ENCODE peak calls at places on chromosomes 7 and 10, in eight cellular contexts. V is osteocyte, B is upper lobe of left lung, U is tibial artery, Q is left ventricle myocardium inferior, K is progenitor cell of endocrine pancreas, I is glutamatergic neuron, T is HL-60. X is an unnamed sample.

GRCh38 chr10:74379474-74379873 is 228.5 kb downstream of the ADK start:
- DNase-seq in B (no peak), U (no peak), I (no peak), T (no peak), Q (no peak), V (no peak), K (no peak), X (no peak)

GRCh38 chr7:90688826-90689225 is 92.7 kb downstream of the CDK14 start:
- DNase-seq in I (no peak), V (no peak), B (no peak), T (no peak), U (no peak), Q (no peak), K (no peak), X (no peak)

GRCh38 chr10:110416776-110417732 is 80.7 kb upstream of the DUSP5 start:
- DNase-seq in U (no peak), B (no peak), K (no peak), Q (no peak), T (no peak), I (no peak), V (no peak), X (no peak)

GRCh38 chr10:64191304-64191703 is 670.1 kb downstream of the REEP3 start:
- DNase-seq in Q (no peak), T (no peak), U (no peak), V (no peak), I (no peak), K (no peak), B (no peak), X (no peak)

GRCh38 chr7:88253640-88254039 is 33.8 kb upstream of the SRI start:
- DNase-seq in V (no peak), K (no peak), B (no peak), Q (no peak), I (no peak), T (no peak), U (no peak), X (no peak)

GRCh38 chr7:98251251-98251843 is 685 bp downstream of the TECPR1 start:
- DNase-seq in T (no peak), Q (no peak), I (peak), U (no peak), B (peak), V (no peak), K (no peak), X (no peak)

GRCh38 chr7:1402791-1403755 is 56.2 kb downstream of the MICALL2 start:
- DNase-seq in T (no peak), K (no peak), V (no peak), U (no peak), I (no peak), B (peak), Q (no peak), X (no peak)

GRCh38 chr10:44830022-44830421 is 81.1 kb upstream of the TMEM72 start:
- DNase-seq in Q (no peak), K (no peak), U (no peak), V (no peak), B (no peak), I (no peak), T (no peak), X (no peak)

GRCh38 chr10:86091216-86091615 is 275.4 kb downstream of the GRID1 start:
- DNase-seq in I (no peak), T (no peak), V (peak), U (no peak), K (no peak), B (no peak), Q (no peak), X (no peak)

GRCh38 chr7:121286742-121287699 is 41.8 kb upstream of the WNT16 start:
- DNase-seq in B (no peak), Q (no peak), T (peak), I (no peak), U (no peak), V (no peak), K (no peak), X (no peak)

GRCh38 chr10:126518186-126519080 is 130.2 kb upstream of the ADAM12 start:
- DNase-seq in K (no peak), T (no peak), U (no peak), B (no peak), Q (no peak), I (no peak), V (peak), X (no peak)

GRCh38 chr7:83876593-83876992 is 227.7 kb upstream of the SEMA3E start:
- DNase-seq in T (no peak), Q (no peak), V (no peak), U (no peak), I (no peak), B (no peak), K (no peak), X (no peak)

GRCh38 chr7:102042016-102042656 is 224.7 kb downstream of the CUX1 start:
- DNase-seq in K (no peak), V (no peak), Q (no peak), B (no peak), T (no peak), I (no peak), U (peak), X (no peak)

GRCh38 chr10:3887885-3888476 is 103.0 kb upstream of the KLF6 start:
- DNase-seq in I (no peak), Q (no peak), B (no peak), K (no peak), V (no peak), T (no peak), U (peak), X (no peak)

GRCh38 chr10:42972946-42973345 is 103.9 kb upstream of the RET start:
- DNase-seq in V (no peak), B (no peak), K (no peak), T (peak), U (no peak), Q (no peak), I (no peak), X (no peak)

GRCh38 chr7:99374121-99375064 is at the start of gene ARPC1B:
- DNase-seq in V (no peak), K (peak), Q (peak), I (peak), B (peak), U (peak), T (peak), X (peak)

GRCh38 chr10:63115732-63116383 is 17.3 kb upstream of the NRBF2 start:
- DNase-seq in V (no peak), U (peak), B (no peak), T (no peak), I (no peak), Q (peak), K (no peak), X (no peak)
- TF ChIP-seq CTCF in V (no peak), U (peak), B (no peak), T (no peak), I (no peak), Q (peak), K (no peak), X (no peak)

GRCh38 chr10:117612113-117612512 is 69.6 kb downstream of the EMX2 start:
- DNase-seq in K (no peak), I (no peak), Q (no peak), B (no peak), V (no peak), U (no peak), T (no peak), X (no peak)
- TF ChIP-seq CTCF in K (no peak), I (no peak), Q (no peak), B (no peak), V (no peak), U (no peak), T (no peak), X (no peak)

GRCh38 chr7:44791278-44792219 is 4.9 kb upstream of the PPIA start:
- DNase-seq in T (no peak), B (no peak), I (no peak), Q (no peak), U (no peak), K (no peak), V (no peak), X (no peak)
- TF ChIP-seq CTCF in T (no peak), B (no peak), I (no peak), Q (no peak), U (no peak), K (no peak), V (peak), X (no peak)

GRCh38 chr10:94307046-94307615 is 55.6 kb downstream of the NOC3L start:
- DNase-seq in K (no peak), Q (no peak), T (no peak), U (no peak), B (no peak), I (no peak), V (no peak), X (no peak)

GRCh38 chr10:94310369-94310768 is 52.4 kb downstream of the NOC3L start:
- DNase-seq in U (no peak), V (no peak), Q (no peak), T (no peak), K (no peak), I (no peak), B (no peak), X (no peak)

GRCh38 chr10:94303929-94304328 is 58.8 kb downstream of the NOC3L start:
- DNase-seq in I (no peak), Q (no peak), T (no peak), U (no peak), K (no peak), V (no peak), B (no peak), X (no peak)

DNA sequence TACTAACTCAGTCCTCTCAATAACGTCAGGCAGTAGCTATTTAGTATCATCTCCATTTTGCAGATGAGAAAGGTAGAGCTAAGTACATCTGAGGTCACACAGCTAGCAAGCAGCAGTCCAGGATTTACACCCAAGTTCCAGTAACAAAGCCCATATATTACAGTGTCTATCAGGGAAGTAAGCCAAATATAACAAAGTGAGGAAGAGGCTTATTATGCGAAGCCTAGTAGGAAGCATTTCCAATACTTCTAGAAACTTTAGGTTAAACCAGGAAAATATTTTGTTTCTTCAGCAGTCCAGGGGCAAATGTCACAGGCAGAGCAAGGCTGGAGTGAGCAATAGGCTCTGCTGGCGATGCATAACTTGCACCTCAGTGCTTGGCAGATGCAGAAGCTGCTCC is 53.9 kb downstream of the NOC3L start:
- DNase-seq in B (no peak), T (no peak), I (no peak), V (no peak), Q (no peak), U (no peak), K (no peak), X (no peak)
- TF ChIP-seq CTCF in B (no peak), T (no peak), I (no peak), V (no peak), Q (no peak), U (no peak), K (no peak), X (no peak)

GRCh38 chr7:45217358-45217757 is 59.8 kb downstream of the RAMP3 start:
- DNase-seq in B (no peak), K (no peak), T (no peak), V (peak), Q (no peak), U (no peak), I (no peak), X (peak)

GRCh38 chr7:45220846-45221245 is 63.3 kb downstream of the RAMP3 start:
- DNase-seq in U (no peak), T (no peak), K (no peak), Q (no peak), V (no peak), B (no peak), I (no peak), X (no peak)

GRCh38 chr7:45221266-45221665 is 63.7 kb downstream of the RAMP3 start:
- DNase-seq in V (peak), I (no peak), B (no peak), K (no peak), T (no peak), U (no peak), Q (no peak), X (no peak)

GRCh38 chr7:45219801-45220200 is 62.2 kb downstream of the RAMP3 start:
- DNase-seq in T (no peak), V (peak), B (no peak), Q (no peak), I (no peak), K (no peak), U (no peak), X (no peak)

GRCh38 chr7:45219130-45219529 is 61.5 kb downstream of the RAMP3 start:
- DNase-seq in I (no peak), K (no peak), U (no peak), Q (no peak), B (no peak), V (peak), T (no peak), X (no peak)
- TF ChIP-seq CTCF in I (no peak), K (no peak), U (no peak), Q (no peak), B (no peak), V (no peak), T (no peak), X (no peak)

GRCh38 chr10:71641986-71642385 is 77.6 kb downstream of the C10orf105 start:
- DNase-seq in Q (no peak), I (no peak), B (no peak), K (no peak), U (no peak), V (no peak), T (no peak), X (no peak)
- TF ChIP-seq CTCF in Q (no peak), I (no peak), B (no peak), K (no peak), U (no peak), V (no peak), T (no peak), X (no peak)

GRCh38 chr10:125035588-125036298 is 93.8 kb downstream of the ZRANB1 start:
- DNase-seq in U (no peak), I (no peak), K (no peak), Q (no peak), B (no peak), T (no peak), V (no peak), X (no peak)

GRCh38 chr10:125037145-125037544 is 95.2 kb downstream of the ZRANB1 start:
- DNase-seq in V (no peak), I (no peak), U (peak), B (no peak), Q (no peak), T (no peak), K (no peak), X (no peak)

GRCh38 chr10:125041856-125042506 is 100.1 kb downstream of the ZRANB1 start:
- DNase-seq in Q (no peak), U (no peak), B (no peak), T (no peak), K (no peak), V (no peak), I (no peak), X (no peak)

GRCh38 chr10:125039354-125039769 is 97.4 kb downstream of the ZRANB1 start:
- DNase-seq in I (no peak), Q (no peak), V (no peak), T (no peak), U (no peak), K (no peak), B (no peak), X (no peak)

GRCh38 chr10:125038637-125039036 is 96.7 kb downstream of the ZRANB1 start:
- DNase-seq in Q (peak), K (no peak), U (peak), V (no peak), B (no peak), T (no peak), I (no peak), X (no peak)
- TF ChIP-seq CTCF in Q (peak), K (no peak), U (no peak), V (peak), B (peak), T (no peak), I (no peak), X (no peak)

GRCh38 chr10:91409869-91410637 is at the start of gene HECTD2:
- DNase-seq in U (peak), I (peak), Q (peak), V (peak), T (no peak), B (peak), K (peak), X (peak)
- TF ChIP-seq CTCF in U (peak), I (no peak), Q (peak), V (peak), T (no peak), B (peak), K (peak), X (no peak)

X was measured in nephron progenitor cell.